ENCODE peak calls at places on chromosomes 5 and 9, in six cellular contexts. One of them, this sample, is unnamed.

GRCh38 chr9:79757906-79758669 is 186.3 kb downstream of the TLE4 start:
- DNase-seq in GM23338: peak; percentile 25
- DNase-seq in NCI-H774: no peak
- DNase-seq in Kasumi-1: peak; percentile 44
- DNase-seq in HTR-8/SVneo: peak; percentile 7
- DNase-seq in activated naive CD4-positive, alpha-beta T cell: no peak
- DNase-seq in this sample: no peak

GRCh38 chr5:135242021-135242480 is 157.0 kb downstream of the MACROH2A1 start:
- DNase-seq in GM23338: no peak
- DNase-seq in NCI-H774: no peak
- DNase-seq in Kasumi-1: no peak
- DNase-seq in HTR-8/SVneo: peak; percentile 72
- DNase-seq in activated naive CD4-positive, alpha-beta T cell: no peak
- DNase-seq in this sample: no peak

GRCh38 chr9:107109324-107109723 is 173.8 kb upstream of the RAD23B start:
- DNase-seq in GM23338: no peak
- DNase-seq in NCI-H774: no peak
- DNase-seq in Kasumi-1: no peak
- DNase-seq in HTR-8/SVneo: no peak
- DNase-seq in activated naive CD4-positive, alpha-beta T cell: no peak
- DNase-seq in this sample: no peak

GRCh38 chr5:144203750-144204596 is 33.3 kb downstream of the KCTD16 start:
- DNase-seq in GM23338: peak; percentile 86
- DNase-seq in NCI-H774: peak; percentile 57
- DNase-seq in Kasumi-1: peak; percentile 48
- DNase-seq in HTR-8/SVneo: peak; percentile 29
- DNase-seq in activated naive CD4-positive, alpha-beta T cell: no peak
- DNase-seq in this sample: no peak

GRCh38 chr9:77679088-77679487 is 31.0 kb upstream of the GNA14 start:
- DNase-seq in GM23338: no peak
- DNase-seq in NCI-H774: no peak
- DNase-seq in Kasumi-1: no peak
- DNase-seq in HTR-8/SVneo: no peak
- DNase-seq in activated naive CD4-positive, alpha-beta T cell: no peak
- DNase-seq in this sample: no peak

GRCh38 chr9:129586647-129587046 is 34.3 kb downstream of the C9orf50 start:
- DNase-seq in GM23338: no peak
- DNase-seq in NCI-H774: no peak
- DNase-seq in Kasumi-1: no peak
- DNase-seq in HTR-8/SVneo: no peak
- DNase-seq in activated naive CD4-positive, alpha-beta T cell: no peak
- DNase-seq in this sample: no peak

GRCh38 chr9:98927724-98928123 is 16.0 kb upstream of the COL15A1 start:
- DNase-seq in GM23338: peak; percentile 47
- DNase-seq in NCI-H774: no peak
- DNase-seq in Kasumi-1: no peak
- DNase-seq in HTR-8/SVneo: no peak
- DNase-seq in activated naive CD4-positive, alpha-beta T cell: no peak
- DNase-seq in this sample: no peak

GRCh38 chr9:95511952-95512750 is 4.6 kb downstream of the PTCH1 start:
- DNase-seq in GM23338: peak; percentile 80
- DNase-seq in NCI-H774: no peak
- DNase-seq in Kasumi-1: no peak
- DNase-seq in HTR-8/SVneo: no peak
- DNase-seq in activated naive CD4-positive, alpha-beta T cell: no peak
- DNase-seq in this sample: no peak

GRCh38 chr5:28483327-28484025 is 1445.1 kb upstream of the CDH9 start:
- DNase-seq in GM23338: no peak
- DNase-seq in NCI-H774: no peak
- DNase-seq in Kasumi-1: no peak
- DNase-seq in HTR-8/SVneo: no peak
- DNase-seq in activated naive CD4-positive, alpha-beta T cell: no peak
- DNase-seq in this sample: no peak

GRCh38 chr5:150560401-150561191 is 52.7 kb downstream of the NDST1 start:
- DNase-seq in GM23338: peak; percentile 96
- DNase-seq in NCI-H774: peak; percentile 61
- DNase-seq in Kasumi-1: peak; percentile 84
- DNase-seq in HTR-8/SVneo: peak; percentile 86
- DNase-seq in activated naive CD4-positive, alpha-beta T cell: peak; percentile 61
- DNase-seq in this sample: peak; percentile 73

GRCh38 chr9:3525088-3525835 is 539 bp downstream of the RFX3 start:
- DNase-seq in GM23338: peak; percentile 51
- DNase-seq in NCI-H774: no peak
- DNase-seq in Kasumi-1: no peak
- DNase-seq in HTR-8/SVneo: no peak
- DNase-seq in activated naive CD4-positive, alpha-beta T cell: peak; percentile 40
- DNase-seq in this sample: no peak

GRCh38 chr5:57581222-57581621 is 98.6 kb upstream of the ACTBL2 start:
- DNase-seq in GM23338: no peak
- DNase-seq in NCI-H774: no peak
- DNase-seq in Kasumi-1: no peak
- DNase-seq in HTR-8/SVneo: no peak
- DNase-seq in activated naive CD4-positive, alpha-beta T cell: no peak
- DNase-seq in this sample: no peak

GRCh38 chr9:76610009-76610352 is 151.0 kb downstream of the GCNT1 start:
- DNase-seq in GM23338: no peak
- DNase-seq in NCI-H774: no peak
- DNase-seq in Kasumi-1: no peak
- DNase-seq in HTR-8/SVneo: no peak
- DNase-seq in activated naive CD4-positive, alpha-beta T cell: no peak
- DNase-seq in this sample: no peak

GRCh38 chr5:126868961-126869451 is 92.1 kb downstream of the LMNB1 start:
- DNase-seq in GM23338: peak; percentile 79
- DNase-seq in NCI-H774: no peak
- DNase-seq in Kasumi-1: no peak
- DNase-seq in HTR-8/SVneo: no peak
- DNase-seq in activated naive CD4-positive, alpha-beta T cell: no peak
- DNase-seq in this sample: no peak

GRCh38 chr5:59799668-59800374 is 93.7 kb downstream of the PDE4D start:
- DNase-seq in GM23338: peak; percentile 74
- DNase-seq in NCI-H774: peak; percentile 32
- DNase-seq in Kasumi-1: peak; percentile 62
- DNase-seq in HTR-8/SVneo: peak; percentile 36
- DNase-seq in activated naive CD4-positive, alpha-beta T cell: no peak
- DNase-seq in this sample: no peak

GRCh38 chr5:172119921-172120688 is 67.9 kb downstream of the STK10 start:
- DNase-seq in GM23338: no peak
- DNase-seq in NCI-H774: no peak
- DNase-seq in Kasumi-1: no peak
- DNase-seq in HTR-8/SVneo: no peak
- DNase-seq in activated naive CD4-positive, alpha-beta T cell: no peak
- DNase-seq in this sample: no peak

GRCh38 chr5:41871866-41872265 is 1.6 kb upstream of the OXCT1 start:
- DNase-seq in GM23338: no peak
- DNase-seq in NCI-H774: no peak
- DNase-seq in Kasumi-1: no peak
- DNase-seq in HTR-8/SVneo: no peak
- DNase-seq in activated naive CD4-positive, alpha-beta T cell: no peak
- DNase-seq in this sample: no peak

GRCh38 chr9:124800306-124801259 is 23.6 kb downstream of the OLFML2A start:
- DNase-seq in GM23338: no peak
- DNase-seq in NCI-H774: no peak
- DNase-seq in Kasumi-1: no peak
- DNase-seq in HTR-8/SVneo: no peak
- DNase-seq in activated naive CD4-positive, alpha-beta T cell: no peak
- DNase-seq in this sample: no peak

GRCh38 chr5:89117131-89117644 is 234.2 kb upstream of the MEF2C start:
- DNase-seq in GM23338: no peak
- DNase-seq in NCI-H774: no peak
- DNase-seq in Kasumi-1: peak; percentile 15
- DNase-seq in HTR-8/SVneo: no peak
- DNase-seq in activated naive CD4-positive, alpha-beta T cell: no peak
- DNase-seq in this sample: no peak

GRCh38 chr5:91345466-91345865 is 37.7 kb downstream of the ARRDC3 start:
- DNase-seq in GM23338: no peak
- DNase-seq in NCI-H774: no peak
- DNase-seq in Kasumi-1: no peak
- DNase-seq in HTR-8/SVneo: no peak
- DNase-seq in activated naive CD4-positive, alpha-beta T cell: no peak
- DNase-seq in this sample: no peak

GRCh38 chr9:2849943-2850342 is 6.0 kb upstream of the PUM3 start:
- DNase-seq in GM23338: no peak
- DNase-seq in NCI-H774: no peak
- DNase-seq in Kasumi-1: no peak
- DNase-seq in HTR-8/SVneo: no peak
- DNase-seq in activated naive CD4-positive, alpha-beta T cell: no peak
- DNase-seq in this sample: no peak

GRCh38 chr9:125992557-125992956 is 245.4 kb downstream of the PBX3 start:
- DNase-seq in GM23338: no peak
- DNase-seq in NCI-H774: no peak
- DNase-seq in Kasumi-1: no peak
- DNase-seq in HTR-8/SVneo: no peak
- DNase-seq in activated naive CD4-positive, alpha-beta T cell: no peak
- DNase-seq in this sample: no peak

GRCh38 chr9:33172256-33172678 is 5.1 kb upstream of the B4GALT1 start:
- DNase-seq in GM23338: no peak
- DNase-seq in NCI-H774: no peak
- DNase-seq in Kasumi-1: no peak
- DNase-seq in HTR-8/SVneo: no peak
- DNase-seq in activated naive CD4-positive, alpha-beta T cell: no peak
- DNase-seq in this sample: no peak

GRCh38 chr5:93273176-93273575 is 307.8 kb downstream of the NR2F1-AS1 start:
- DNase-seq in GM23338: no peak
- DNase-seq in NCI-H774: no peak
- DNase-seq in Kasumi-1: no peak
- DNase-seq in HTR-8/SVneo: no peak
- DNase-seq in activated naive CD4-positive, alpha-beta T cell: no peak
- DNase-seq in this sample: no peak

GRCh38 chr9:93807166-93808013 is 147.8 kb downstream of the BARX1 start:
- DNase-seq in GM23338: no peak
- DNase-seq in NCI-H774: peak; percentile 64
- DNase-seq in Kasumi-1: no peak
- DNase-seq in HTR-8/SVneo: no peak
- DNase-seq in activated naive CD4-positive, alpha-beta T cell: no peak
- DNase-seq in this sample: no peak

GRCh38 chr5:175444060-175444904 is at the start of gene DRD1:
- DNase-seq in GM23338: peak; percentile 86
- DNase-seq in NCI-H774: peak; percentile 55
- DNase-seq in Kasumi-1: no peak
- DNase-seq in HTR-8/SVneo: peak; percentile 48
- DNase-seq in activated naive CD4-positive, alpha-beta T cell: peak; percentile 15
- DNase-seq in this sample: no peak

GRCh38 chr5:125267636-125268248 is 521.3 kb upstream of the ZNF608 start:
- DNase-seq in GM23338: no peak
- DNase-seq in NCI-H774: no peak
- DNase-seq in Kasumi-1: no peak
- DNase-seq in HTR-8/SVneo: no peak
- DNase-seq in activated naive CD4-positive, alpha-beta T cell: no peak
- DNase-seq in this sample: no peak